ENCODE peak calls at places on chromosomes 13 and 19, in six cellular contexts. P, D, A, Y, W and C are unnamed samples.

GRCh38 chr19:17314007-17314589 is 4.7 kb downstream of the DDA1 start:
- DNase-seq in D (no peak), P (no peak), A (no peak), W (no peak), Y (no peak), C (no peak)

GRCh38 chr13:98299243-98299953 is 122.3 kb upstream of the RNF113B start:
- DNase-seq in D (no peak), A (no peak), Y (no peak), P (no peak), W (no peak), C (no peak)

GRCh38 chr13:42272115-42272756 is at the start of gene AKAP11:
- DNase-seq in W (peak; percentile 26), Y (peak; percentile 29), P (no peak), A (no peak), D (peak; percentile 57), C (no peak)

GRCh38 chr13:114108894-114109293 is 23.5 kb downstream of the RASA3 start:
- DNase-seq in Y (peak; percentile 7), W (no peak), D (no peak), A (no peak), P (no peak), C (no peak)

GRCh38 chr13:75398072-75398471 is 83.9 kb downstream of the TBC1D4 start:
- DNase-seq in Y (no peak), A (no peak), W (no peak), D (no peak), P (no peak), C (no peak)

GRCh38 chr19:6482343-6482686 is 728 bp upstream of the DENND1C start:
- DNase-seq in D (no peak), W (no peak), P (no peak), A (no peak), Y (no peak), C (no peak)

GRCh38 chr19:4694211-4694987 is 24.3 kb upstream of the MYDGF start:
- DNase-seq in Y (no peak), W (no peak), A (no peak), D (peak; percentile 66), P (no peak), C (no peak)

GRCh38 chr13:95002126-95002525 is 289.8 kb upstream of the SOX21 start:
- DNase-seq in D (no peak), Y (no peak), P (no peak), A (no peak), W (no peak), C (peak; percentile 49)

GRCh38 chr13:32200741-32201140 is 114.4 kb downstream of the ZAR1L start:
- DNase-seq in Y (no peak), P (no peak), A (no peak), D (no peak), W (no peak), C (no peak)

GRCh38 chr19:49468746-49469447 is 5.1 kb upstream of the FLT3LG start:
- DNase-seq in A (peak; percentile 87), W (peak; percentile 77), Y (no peak), P (peak; percentile 31), D (peak; percentile 75), C (peak; percentile 91)

GRCh38 chr13:110713981-110714797 is 689 bp downstream of the ING1 start:
- DNase-seq in Y (peak; percentile 67), P (no peak), A (peak; percentile 69), D (peak; percentile 53), W (peak; percentile 36), C (peak; percentile 68)

GRCh38 chr13:85332595-85332994 is 466.6 kb downstream of the SLITRK6 start:
- DNase-seq in W (no peak), P (no peak), D (no peak), A (no peak), Y (no peak), C (no peak)

GRCh38 chr13:24194447-24194846 is 33.9 kb downstream of the SPATA13 start:
- DNase-seq in A (no peak), W (no peak), Y (no peak), D (no peak), P (no peak), C (no peak)

GRCh38 chr13:77728265-77728966 is 30.9 kb downstream of the SLAIN1 start:
- DNase-seq in A (no peak), Y (no peak), P (no peak), D (no peak), W (no peak), C (no peak)

GRCh38 chr19:992670-993055 is 7.6 kb upstream of the GRIN3B start:
- DNase-seq in P (no peak), W (no peak), Y (no peak), A (no peak), D (no peak), C (no peak)

GRCh38 chr13:27658569-27658968 is 36.9 kb downstream of the POLR1D start:
- DNase-seq in D (no peak), Y (no peak), W (no peak), P (no peak), A (no peak), C (no peak)

DNA sequence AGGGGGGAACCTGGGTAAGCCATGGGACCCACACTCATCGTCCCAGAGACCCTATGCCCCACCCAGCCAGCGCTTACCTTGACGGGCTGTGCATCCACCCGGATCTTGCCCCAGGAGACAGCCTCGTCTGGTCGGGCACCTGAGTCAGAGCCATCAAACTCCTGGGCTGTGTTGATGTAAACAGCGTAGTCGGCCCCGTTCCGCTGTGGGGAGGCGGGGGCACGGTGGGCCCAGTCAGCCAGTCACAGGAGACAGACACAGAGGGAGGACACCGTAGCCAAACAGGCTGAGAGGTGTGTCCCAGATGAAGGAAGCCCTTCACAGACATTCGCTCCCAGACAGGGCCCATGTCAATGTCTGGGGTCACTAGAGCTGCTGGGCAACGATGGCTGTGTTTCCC is 5.7 kb downstream of the DHPS start:
- DNase-seq in A (no peak), D (no peak), Y (no peak), W (no peak), P (no peak), C (no peak)
- H3K36me3 ChIP-seq in A (peaks cover 55% of the 10 kb centered on the region), D (peaks cover 90% of the 10 kb centered on the region), Y (peaks cover 83% of the 10 kb centered on the region), W (peaks cover 10% of the 10 kb centered on the region), P (peaks cover 57% of the 10 kb centered on the region), C (peaks cover 30% of the 10 kb centered on the region)

GRCh38 chr19:38717051-38717450 is 27.2 kb downstream of the CAPN12 start:
- DNase-seq in W (no peak), A (no peak), P (no peak), D (no peak), Y (no peak), C (no peak)

GRCh38 chr19:38719761-38720558 is 24.3 kb downstream of the CAPN12 start:
- DNase-seq in Y (no peak), D (no peak), W (no peak), P (no peak), A (no peak), C (no peak)

GRCh38 chr19:38715540-38715939 is 28.7 kb downstream of the CAPN12 start:
- DNase-seq in Y (no peak), D (peak; percentile 69), A (no peak), P (peak; percentile 66), W (no peak), C (no peak)

GRCh38 chr19:38718747-38719543 is 25.3 kb downstream of the CAPN12 start:
- DNase-seq in P (no peak), W (no peak), D (peak; percentile 80), A (no peak), Y (no peak), C (peak; percentile 91)

DNA sequence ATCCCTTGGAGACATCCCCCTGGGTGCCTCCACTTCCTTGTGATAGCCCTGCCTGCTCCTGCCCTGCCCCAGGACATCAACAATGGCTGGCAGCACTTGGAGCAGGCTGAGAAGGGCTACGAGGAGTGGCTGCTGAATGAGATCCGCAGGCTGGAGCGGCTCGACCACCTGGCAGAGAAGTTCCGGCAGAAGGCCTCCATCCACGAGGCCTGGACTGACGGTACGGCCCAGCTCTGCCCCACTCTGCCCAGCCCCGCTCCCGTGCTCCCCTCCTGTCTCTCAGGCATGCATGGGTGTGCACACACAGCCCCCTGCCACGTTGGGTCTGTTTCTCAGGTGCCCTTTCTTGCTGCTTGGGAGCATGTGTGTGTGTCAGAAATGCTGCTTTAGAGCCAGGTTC is 26.4 kb downstream of the CAPN12 start:
- DNase-seq in D (no peak), Y (no peak), A (no peak), P (no peak), W (no peak), C (no peak)
- H3K36me3 ChIP-seq in D (peaks cover 100% of the 10 kb centered on the region), Y (peaks cover 99% of the 10 kb centered on the region), A (peaks cover 5% of the 10 kb centered on the region), P (peaks cover 90% of the 10 kb centered on the region), W (peaks cover 4% of the 10 kb centered on the region), C (peaks cover 70% of the 10 kb centered on the region)

DNA sequence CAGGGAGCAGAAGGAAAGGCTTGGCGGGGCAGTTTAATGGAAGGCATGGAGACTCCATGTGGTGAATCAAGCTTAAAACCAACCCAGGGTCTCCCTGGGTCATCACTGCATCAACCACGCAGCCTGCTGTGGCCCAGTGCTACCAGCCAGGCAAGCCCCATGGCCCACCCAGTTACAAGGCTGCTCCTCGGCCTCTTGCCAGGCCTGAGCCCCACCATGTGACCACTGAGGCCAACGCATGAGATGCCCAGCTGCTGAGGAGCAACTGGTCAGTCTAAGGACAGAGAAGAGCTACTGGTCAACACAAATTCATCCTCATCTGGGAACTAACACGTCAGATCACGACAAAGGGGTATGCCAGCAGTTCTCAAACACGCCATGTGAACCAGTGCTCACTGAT is 15.4 kb upstream of the KPTN start:
- DNase-seq in A (no peak), Y (no peak), W (no peak), P (no peak), D (no peak), C (no peak)
- H3K36me3 ChIP-seq in A (peaks cover 30% of the 10 kb centered on the region), Y (peaks cover 79% of the 10 kb centered on the region), W (peaks cover 5% of the 10 kb centered on the region), P (peaks cover 71% of the 10 kb centered on the region), D (peaks cover 98% of the 10 kb centered on the region), C (peaks cover 5% of the 10 kb centered on the region)

DNA sequence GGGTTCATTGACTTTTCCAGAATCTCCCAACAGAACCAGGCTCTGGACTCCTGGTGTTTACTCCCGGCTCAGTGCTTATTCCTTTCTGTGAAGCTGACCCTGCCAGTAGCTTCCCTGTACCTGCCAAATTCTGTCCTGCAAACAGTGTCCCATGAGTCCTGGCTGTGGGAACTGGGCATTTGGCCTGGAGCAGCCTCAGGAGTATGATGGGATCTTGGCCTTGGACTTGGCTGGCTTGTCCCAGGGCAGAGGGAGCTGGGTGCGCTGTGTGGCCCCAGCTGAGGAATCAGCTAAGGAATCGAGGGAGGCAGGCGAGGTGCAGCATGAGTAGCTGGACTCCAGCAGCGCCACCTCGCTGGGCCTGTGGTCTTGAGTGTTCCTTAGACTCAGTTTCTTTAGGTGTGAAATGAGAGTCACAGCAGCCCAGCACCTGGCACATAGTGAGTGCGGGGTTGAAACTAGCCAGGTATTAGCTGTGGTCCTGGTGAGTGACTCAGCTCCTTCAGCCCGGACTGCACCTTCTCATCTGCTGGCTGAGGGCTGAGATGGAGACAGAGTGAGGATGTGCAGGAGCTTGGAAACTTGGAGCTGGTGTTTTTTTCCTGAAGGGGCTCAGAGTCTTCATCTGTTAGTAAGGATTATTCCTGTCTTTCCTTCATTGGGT is 10.4 kb downstream of the CLASRP start:
- DNase-seq in P (no peak), D (peak; percentile 44), W (no peak), A (no peak), Y (no peak), C (no peak)
- H3K36me3 ChIP-seq in P (peaks cover 20% of the 10 kb centered on the region), D (peaks cover 64% of the 10 kb centered on the region), W (no peaks in the 10 kb centered on the region), A (peaks cover 33% of the 10 kb centered on the region), Y (peaks cover 61% of the 10 kb centered on the region), C (peaks cover 17% of the 10 kb centered on the region)

GRCh38 chr13:102675115-102675514 is 19.7 kb downstream of the METTL21C start:
- DNase-seq in W (no peak), P (no peak), A (no peak), D (no peak), Y (no peak), C (no peak)
- H3K36me3 ChIP-seq in W (peaks cover 6% of the 10 kb centered on the region), P (peaks cover 24% of the 10 kb centered on the region), A (peaks cover 22% of the 10 kb centered on the region), D (peaks cover 94% of the 10 kb centered on the region), Y (peaks cover 97% of the 10 kb centered on the region), C (peaks cover 26% of the 10 kb centered on the region)

DNA sequence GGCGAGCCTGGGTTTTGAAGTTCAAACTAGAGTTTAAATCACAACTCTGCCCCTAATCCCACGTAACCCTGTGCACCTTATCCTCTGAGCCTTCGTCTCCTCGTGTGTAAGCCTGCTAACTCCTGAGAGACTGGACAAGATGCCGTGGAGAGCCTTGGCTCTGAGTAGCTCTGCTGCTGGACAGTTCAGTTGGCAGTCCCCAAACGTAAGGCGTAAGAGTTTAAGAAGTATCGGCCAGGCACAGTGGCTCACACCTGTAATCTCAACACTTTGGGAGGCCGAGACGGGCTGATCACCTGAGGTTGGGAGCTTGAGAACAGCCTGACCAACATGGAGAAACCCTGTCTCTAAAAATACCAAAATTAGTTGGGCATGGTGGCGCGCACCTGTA is 4.7 kb upstream of the CD79A start:
- DNase-seq in P (no peak), Y (no peak), A (no peak), W (no peak), D (no peak), C (peak; percentile 27)
- H3K36me3 ChIP-seq in P (peaks cover 28% of the 10 kb centered on the region), Y (peaks cover 55% of the 10 kb centered on the region), A (peaks cover 25% of the 10 kb centered on the region), W (no peaks in the 10 kb centered on the region), D (peaks cover 50% of the 10 kb centered on the region), C (peaks cover 33% of the 10 kb centered on the region)